ENCODE peak calls at places on chromosome 2, in six cellular contexts. E is adrenal gland, U is tibial nerve, M is GM12878, Z is neural progenitor cell, W is IMR-90. N is an unnamed sample.

GRCh38 chr2:166651080-166651675 is 157.1 kb upstream of the SCN7A start:
- DNase-seq in E (no peak), Z (no peak), U (no peak), W (peak; percentile 83), M (no peak), N (no peak)

GRCh38 chr2:37635359-37636208 is 35.9 kb downstream of the CDC42EP3 start:
- DNase-seq in E (no peak), U (peak; percentile 41), Z (no peak), W (peak; percentile 82), M (peak; percentile 92), N (no peak)

GRCh38 chr2:110677080-110677479 is 783 bp downstream of the BUB1 start:
- DNase-seq in M (no peak), Z (no peak), W (no peak), E (no peak), U (no peak), N (no peak)

GRCh38 chr2:165746501-165746900 is 47.5 kb downstream of the GALNT3 start:
- DNase-seq in M (no peak), E (no peak), W (no peak), Z (no peak), U (no peak), N (peak; percentile 7)

GRCh38 chr2:141062443-141062842 is 1068.4 kb downstream of the LRP1B start:
- DNase-seq in M (no peak), E (no peak), W (no peak), U (no peak), Z (no peak), N (peak; percentile 27)

GRCh38 chr2:2662847-2663356 is 331.8 kb upstream of the MYT1L start:
- DNase-seq in Z (no peak), M (no peak), W (no peak), U (no peak), E (no peak), N (no peak)

GRCh38 chr2:8502316-8502715 is 179.5 kb upstream of the ID2 start:
- DNase-seq in U (no peak), E (no peak), M (no peak), W (no peak), Z (no peak), N (no peak)

GRCh38 chr2:105400138-105400540 is 1.3 kb upstream of the FHL2 start:
- DNase-seq in M (no peak), E (no peak), Z (no peak), U (no peak), W (no peak), N (no peak)

GRCh38 chr2:204511021-204511420 is 34.3 kb upstream of the PARD3B start:
- DNase-seq in E (no peak), M (no peak), W (no peak), Z (no peak), U (no peak), N (no peak)

GRCh38 chr2:18721038-18721922 is 131.9 kb upstream of the NT5C1B start:
- DNase-seq in W (peak; percentile 10), E (no peak), U (no peak), Z (no peak), M (no peak), N (no peak)

GRCh38 chr2:128279786-128280701 is 38.6 kb downstream of the HS6ST1 start:
- DNase-seq in U (no peak), W (no peak), E (peak; percentile 51), M (no peak), Z (no peak), N (peak; percentile 0)

GRCh38 chr2:1766851-1767771 is 22.8 kb upstream of the PXDN start:
- DNase-seq in Z (peak; percentile 33), E (no peak), U (no peak), W (no peak), M (no peak), N (no peak)

GRCh38 chr2:11621465-11621864 is 48.5 kb downstream of the NTSR2 start:
- DNase-seq in E (no peak), Z (no peak), W (no peak), M (no peak), U (no peak), N (no peak)

GRCh38 chr2:175817200-175817599 is 184.9 kb downstream of the LNPK start:
- DNase-seq in U (no peak), M (no peak), W (no peak), E (no peak), Z (no peak), N (no peak)

GRCh38 chr2:187994464-187995331 is 297.0 kb upstream of the GULP1 start:
- DNase-seq in Z (no peak), M (no peak), U (peak; percentile 10), W (peak; percentile 36), E (peak; percentile 39), N (peak; percentile 75)

GRCh38 chr2:237315170-237315880 is 98.6 kb downstream of the COL6A3 start:
- DNase-seq in E (peak; percentile 86), M (no peak), W (peak; percentile 98), Z (peak; percentile 55), U (peak; percentile 80), N (peak; percentile 81)

GRCh38 chr2:171883275-171883893 is 10.7 kb downstream of the SLC25A12 start:
- DNase-seq in E (no peak), M (no peak), Z (no peak), W (no peak), U (no peak), N (no peak)

DNA sequence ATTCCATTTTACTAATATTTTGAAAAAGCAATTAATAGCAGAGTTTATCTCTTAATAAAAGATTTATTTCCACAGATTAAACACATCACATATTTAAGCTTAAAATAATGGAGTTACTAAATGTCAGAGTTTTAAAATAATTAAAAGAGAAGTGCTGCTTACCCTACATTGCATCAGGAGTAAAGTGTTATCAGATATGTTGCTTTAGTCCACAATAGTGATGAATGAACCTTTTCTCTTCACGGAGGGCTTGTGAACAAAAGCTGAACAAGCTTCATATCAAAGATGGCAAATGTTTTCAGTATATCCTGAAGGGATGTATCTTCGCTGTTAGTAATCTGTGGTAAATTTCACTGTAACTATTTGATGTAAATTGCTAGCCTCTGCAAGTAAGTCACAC is 69.4 kb upstream of the TTC27 start:
- DNase-seq in W (no peak), U (no peak), Z (no peak), E (no peak), M (no peak), N (no peak)
- H3K27me3 ChIP-seq in W (no peaks in the 10 kb centered on the region), U (no peaks in the 10 kb centered on the region), Z (no peaks in the 10 kb centered on the region), E (no peaks in the 10 kb centered on the region), M (no peaks in the 10 kb centered on the region), N (no peaks in the 10 kb centered on the region)

GRCh38 chr2:102063360-102063947 is 71.7 kb downstream of the IL1R2 start:
- DNase-seq in Z (no peak), W (peak; percentile 51), E (peak; percentile 80), U (peak; percentile 66), M (no peak), N (no peak)

GRCh38 chr2:102065675-102066252 is 74.0 kb downstream of the IL1R2 start:
- DNase-seq in W (peak; percentile 82), Z (no peak), M (no peak), E (no peak), U (no peak), N (no peak)

GRCh38 chr2:102066554-102066953 is 74.8 kb downstream of the IL1R2 start:
- DNase-seq in U (no peak), Z (no peak), M (no peak), E (no peak), W (no peak), N (no peak)

GRCh38 chr2:102063948-102064678 is 72.4 kb downstream of the IL1R2 start:
- DNase-seq in E (peak; percentile 96), W (peak; percentile 99), U (peak; percentile 85), Z (peak; percentile 66), M (no peak), N (peak; percentile 80)

GRCh38 chr2:102064679-102065674 is 73.2 kb downstream of the IL1R2 start:
- DNase-seq in U (no peak), M (no peak), W (peak; percentile 57), Z (no peak), E (no peak), N (no peak)
- H3K4me1 ChIP-seq in U (peaks cover 47% of the 10 kb centered on the region), M (no peaks in the 10 kb centered on the region), W (peaks cover 34% of the 10 kb centered on the region), Z (no peaks in the 10 kb centered on the region), E (peaks cover 48% of the 10 kb centered on the region), N (peaks cover 14% of the 10 kb centered on the region)

GRCh38 chr2:94982661-94983060 is 42.8 kb upstream of the MAL start:
- DNase-seq in W (peak; percentile 32), Z (no peak), U (no peak), M (no peak), E (no peak), N (no peak)
- H3K9me3 ChIP-seq in W (no peaks in the 10 kb centered on the region), Z (peaks cover 17% of the 10 kb centered on the region), U (no peaks in the 10 kb centered on the region), M (no peaks in the 10 kb centered on the region), E (no peaks in the 10 kb centered on the region), N (no peaks in the 10 kb centered on the region)

GRCh38 chr2:63054812-63055509 is 4.3 kb downstream of the OTX1 start:
- DNase-seq in M (no peak), U (no peak), Z (peak; percentile 69), E (no peak), W (no peak), N (no peak)

GRCh38 chr2:63053889-63054725 is 3.5 kb downstream of the OTX1 start:
- DNase-seq in Z (peak; percentile 78), U (no peak), W (no peak), M (no peak), E (no peak), N (no peak)

GRCh38 chr2:63057249-63058148 is 6.9 kb downstream of the OTX1 start:
- DNase-seq in E (no peak), W (no peak), M (no peak), U (no peak), Z (peak; percentile 89), N (no peak)

GRCh38 chr2:63056309-63057065 is 5.9 kb downstream of the OTX1 start:
- DNase-seq in U (no peak), M (no peak), W (no peak), Z (peak; percentile 90), E (no peak), N (peak; percentile 43)

GRCh38 chr2:63055510-63056308 is 5.1 kb downstream of the OTX1 start:
- DNase-seq in W (no peak), E (no peak), U (no peak), Z (peak; percentile 67), M (no peak), N (no peak)
- H3K27me3 ChIP-seq in W (peaks cover 96% of the 10 kb centered on the region), E (peaks cover 87% of the 10 kb centered on the region), U (peaks cover 99% of the 10 kb centered on the region), Z (peaks cover 90% of the 10 kb centered on the region), M (peaks cover 5% of the 10 kb centered on the region), N (peaks cover 92% of the 10 kb centered on the region)

GRCh38 chr2:119259296-119259860 is 35.7 kb downstream of the STEAP3 start:
- DNase-seq in U (no peak), E (no peak), M (no peak), Z (peak; percentile 56), W (no peak), N (no peak)

GRCh38 chr2:119255760-119256573 is 32.3 kb downstream of the STEAP3 start:
- DNase-seq in E (no peak), Z (peak; percentile 37), W (peak; percentile 98), U (no peak), M (no peak), N (peak; percentile 64)

GRCh38 chr2:119256574-119256921 is 32.9 kb downstream of the STEAP3 start:
- DNase-seq in W (no peak), U (no peak), Z (no peak), M (no peak), E (no peak), N (peak; percentile 30)

GRCh38 chr2:119254601-119255080 is 31.0 kb downstream of the STEAP3 start:
- DNase-seq in U (no peak), E (no peak), W (no peak), Z (no peak), M (no peak), N (no peak)

DNA sequence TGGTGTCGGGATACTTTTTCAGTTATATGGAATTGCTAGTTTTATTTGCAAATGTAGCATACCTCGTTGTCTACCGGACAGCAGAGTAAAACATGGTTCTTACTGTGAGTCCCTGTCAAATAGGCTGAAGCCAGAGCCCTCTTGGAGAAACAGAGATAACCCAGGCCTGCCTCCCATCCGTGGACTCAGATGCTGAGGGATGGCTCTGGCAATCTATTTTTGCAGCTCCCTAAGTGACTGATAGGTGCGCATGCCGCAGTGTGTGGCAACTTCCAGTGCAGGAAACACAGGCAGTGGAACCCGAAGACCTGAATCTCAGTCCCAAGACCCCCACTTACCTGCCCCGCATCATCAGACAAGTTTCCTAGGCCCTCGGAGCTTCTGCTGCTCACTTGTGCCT is 33.6 kb downstream of the STEAP3 start:
- DNase-seq in Z (no peak), U (no peak), E (no peak), W (no peak), M (no peak), N (peak; percentile 26)
- H3K4me1 ChIP-seq in Z (peaks cover 13% of the 10 kb centered on the region), U (peaks cover 21% of the 10 kb centered on the region), E (no peaks in the 10 kb centered on the region), W (peaks cover 27% of the 10 kb centered on the region), M (no peaks in the 10 kb centered on the region), N (peaks cover 7% of the 10 kb centered on the region)

N was measured in BE2C.